ENCODE peak calls at places on chromosomes 13 and 19, in eight cellular contexts. D is Peyer's patch, B is adrenal gland, G is A549, S is cardiac muscle cell, M is ascending aorta, R is fibroblast of lung, W is thoracic aorta. F is an unnamed sample. For H3K4me1, the result is how much of the 10 kb centered on the place peaks cover.

GRCh38 chr13:48782429-48782840 is 128.7 kb downstream of the CYSLTR2 start:
- DNase-seq in D (no peak), B (no peak), G (no peak), S (no peak), M (no peak), R (no peak), W (no peak), F (no peak)

GRCh38 chr19:54462072-54462712 is 1.4 kb downstream of the LENG9 start:
- DNase-seq in D (no peak), B (peak), G (no peak), S (no peak), M (no peak), R (no peak), W (no peak), F (no peak)

GRCh38 chr13:109779074-109779473 is 7.3 kb downstream of the IRS2 start:
- DNase-seq in D (no peak), B (no peak), G (no peak), S (no peak), M (no peak), R (peak), W (no peak), F (no peak)

GRCh38 chr19:12786149-12786870 is 5.0 kb upstream of the JUNB start:
- DNase-seq in D (peak), B (peak), G (no peak), S (no peak), M (peak), R (no peak), W (no peak), F (peak)

GRCh38 chr19:45070214-45070613 is 6.1 kb downstream of the ZNF296 start:
- DNase-seq in D (no peak), B (no peak), G (no peak), S (no peak), M (no peak), R (no peak), W (no peak), F (no peak)

GRCh38 chr13:40876020-40876738 is 86.8 kb downstream of the SLC25A15 start:
- DNase-seq in D (no peak), B (no peak), G (no peak), S (no peak), M (no peak), R (no peak), W (no peak), F (no peak)

GRCh38 chr19:38655148-38655824 is 7.8 kb downstream of the ACTN4 start:
- DNase-seq in D (no peak), B (no peak), G (no peak), S (no peak), M (no peak), R (peak), W (no peak), F (no peak)

GRCh38 chr13:48631441-48631840 is 22.3 kb upstream of the CYSLTR2 start:
- DNase-seq in D (no peak), B (no peak), G (no peak), S (no peak), M (no peak), R (peak), W (no peak), F (no peak)

GRCh38 chr13:32087955-32088747 is 56.6 kb downstream of the FRY start:
- DNase-seq in D (no peak), B (no peak), G (no peak), S (no peak), M (no peak), R (peak), W (no peak), F (no peak)

GRCh38 chr19:31338069-31338767 is 11.0 kb downstream of the TSHZ3 start:
- DNase-seq in D (no peak), B (peak), G (peak), S (peak), M (no peak), R (peak), W (no peak), F (no peak)

GRCh38 chr19:44675516-44675915 is 4.2 kb downstream of the CEACAM19 start:
- DNase-seq in D (no peak), B (no peak), G (no peak), S (no peak), M (no peak), R (no peak), W (no peak), F (no peak)

GRCh38 chr13:99085139-99085845 is 107.4 kb upstream of the DOCK9 start:
- DNase-seq in D (no peak), B (peak), G (no peak), S (peak), M (no peak), R (no peak), W (no peak), F (no peak)

GRCh38 chr19:37931941-37932655 is 25.1 kb downstream of the SIPA1L3 start:
- DNase-seq in D (peak), B (peak), G (peak), S (peak), M (no peak), R (peak), W (peak), F (peak)

GRCh38 chr19:33000510-33000909 is 28.5 kb downstream of the FAAP24 start:
- DNase-seq in D (no peak), B (no peak), G (no peak), S (no peak), M (no peak), R (no peak), W (no peak), F (no peak)

GRCh38 chr19:35720163-35720524 is 2.3 kb downstream of the KMT2B start:
- DNase-seq in D (no peak), B (no peak), G (no peak), S (no peak), M (no peak), R (no peak), W (no peak), F (peak)

GRCh38 chr13:90950134-90950533 is 397.4 kb upstream of the MIR17HG start:
- DNase-seq in D (no peak), B (no peak), G (no peak), S (no peak), M (no peak), R (no peak), W (no peak), F (no peak)

GRCh38 chr13:81197966-81198365 is 857.0 kb upstream of the SPRY2 start:
- DNase-seq in D (no peak), B (no peak), G (no peak), S (no peak), M (no peak), R (no peak), W (no peak), F (no peak)

GRCh38 chr13:97233499-97233898 is 11.4 kb downstream of the MBNL2 start:
- DNase-seq in D (no peak), B (no peak), G (no peak), S (no peak), M (no peak), R (no peak), W (no peak), F (no peak)

GRCh38 chr19:55117636-55118391 is at the start of gene PPP1R12C:
- DNase-seq in D (peak), B (peak), G (peak), S (peak), M (peak), R (peak), W (peak), F (peak)

GRCh38 chr13:84121456-84121855 is 239.2 kb upstream of the SLITRK1 start:
- DNase-seq in D (no peak), B (no peak), G (no peak), S (peak), M (no peak), R (peak), W (no peak), F (no peak)

GRCh38 chr13:23707674-23708073 is 137.5 kb downstream of the TNFRSF19 start:
- DNase-seq in D (no peak), B (no peak), G (no peak), S (no peak), M (no peak), R (no peak), W (no peak), F (no peak)

GRCh38 chr19:5988520-5989387 is 10.8 kb upstream of the RANBP3 start:
- DNase-seq in D (no peak), B (no peak), G (no peak), S (peak), M (no peak), R (no peak), W (no peak), F (no peak)

GRCh38 chr13:45370922-45371406 is 30.0 kb upstream of the TPT1 start:
- DNase-seq in D (peak), B (peak), G (peak), S (peak), M (no peak), R (peak), W (peak), F (peak)

DNA sequence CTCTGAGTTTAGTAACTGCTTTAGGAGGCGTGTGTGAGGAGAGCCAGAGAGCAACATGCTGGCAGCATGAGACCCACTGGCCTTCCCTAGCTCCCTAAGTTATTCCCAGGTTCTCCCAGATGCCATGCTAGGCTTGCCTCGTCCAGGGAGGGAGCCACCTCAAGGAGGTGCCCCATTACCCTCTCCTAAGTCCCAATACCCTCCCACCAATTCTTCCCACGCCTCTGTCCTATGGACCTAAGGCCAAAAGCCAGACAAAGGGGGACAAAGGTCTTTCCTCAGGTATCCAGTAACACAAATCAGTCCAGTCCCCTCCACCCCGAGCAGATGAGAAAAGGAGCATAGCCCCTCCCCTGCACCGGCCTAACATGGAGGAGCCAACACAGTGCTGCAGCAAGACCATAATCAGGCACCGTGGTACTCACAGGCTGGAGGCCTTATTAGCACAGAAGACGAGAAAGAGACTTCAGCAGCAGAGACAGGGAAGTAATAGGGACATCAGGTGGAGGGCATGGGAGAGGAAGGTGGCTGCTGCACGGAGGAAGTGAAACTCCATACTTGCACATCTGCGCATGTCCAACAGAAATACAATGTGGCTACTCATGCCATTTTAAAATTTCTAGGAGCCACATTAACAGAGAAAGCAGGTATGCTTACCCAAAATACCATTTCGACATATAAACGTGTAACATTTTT is 46.3 kb downstream of the BRD4 start:
- DNase-seq in D (no peak), B (no peak), G (no peak), S (no peak), M (no peak), R (no peak), W (no peak), F (no peak)
- H3K27ac ChIP-seq in D (peak), B (no peak), G (peak), S (peak), M (no peak), R (no peak), W (no peak), F (no peak)

GRCh38 chr13:74214321-74214720 is 80.1 kb upstream of the KLF12 start:
- DNase-seq in D (no peak), B (no peak), G (no peak), S (no peak), M (no peak), R (no peak), W (no peak), F (no peak)

GRCh38 chr13:74219571-74219970 is 85.4 kb upstream of the KLF12 start:
- DNase-seq in D (no peak), B (no peak), G (no peak), S (no peak), M (no peak), R (peak), W (no peak), F (no peak)

GRCh38 chr13:74218291-74218690 is 84.1 kb upstream of the KLF12 start:
- DNase-seq in D (no peak), B (no peak), G (no peak), S (no peak), M (no peak), R (no peak), W (no peak), F (no peak)

GRCh38 chr13:74215420-74215819 is 81.2 kb upstream of the KLF12 start:
- DNase-seq in D (no peak), B (no peak), G (no peak), S (no peak), M (no peak), R (no peak), W (no peak), F (no peak)

DNA sequence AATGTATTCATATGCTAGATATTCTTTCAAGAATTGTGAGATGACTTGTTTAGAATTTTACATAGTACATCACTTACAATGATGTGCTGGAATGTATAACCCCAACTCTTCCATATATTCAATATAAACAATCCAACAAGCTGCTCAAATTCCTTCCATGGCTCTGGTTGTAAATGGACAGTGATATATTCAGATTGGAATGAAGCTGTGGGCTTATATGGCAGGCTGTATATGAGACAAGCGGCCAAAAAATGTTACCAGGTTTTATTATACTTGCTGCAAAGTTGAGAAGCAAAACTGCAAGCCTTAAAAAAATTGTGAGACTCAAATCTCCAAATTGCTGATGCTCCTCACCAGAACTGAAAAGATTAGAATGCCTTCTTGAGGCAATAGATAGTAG is 83.6 kb upstream of the KLF12 start:
- DNase-seq in D (no peak), B (no peak), G (no peak), S (no peak), M (no peak), R (peak), W (no peak), F (no peak)
- TF ChIP-seq CTCF in D (no peak), B (no peak), G (no peak), S (no peak), M (no peak), R (no peak), W (no peak), F (no peak)

GRCh38 chr19:16462757-16463250 is 9.0 kb downstream of the EPS15L1 start:
- DNase-seq in D (no peak), B (peak), G (no peak), S (no peak), M (no peak), R (peak), W (no peak), F (no peak)

GRCh38 chr19:16461630-16462051 is 10.1 kb downstream of the EPS15L1 start:
- DNase-seq in D (no peak), B (no peak), G (no peak), S (no peak), M (no peak), R (no peak), W (no peak), F (no peak)

GRCh38 chr19:16463341-16463990 is 8.3 kb downstream of the EPS15L1 start:
- DNase-seq in D (no peak), B (no peak), G (no peak), S (no peak), M (no peak), R (no peak), W (no peak), F (no peak)

GRCh38 chr19:16465239-16465638 is 6.5 kb downstream of the EPS15L1 start:
- DNase-seq in D (no peak), B (no peak), G (no peak), S (no peak), M (no peak), R (no peak), W (no peak), F (no peak)

DNA sequence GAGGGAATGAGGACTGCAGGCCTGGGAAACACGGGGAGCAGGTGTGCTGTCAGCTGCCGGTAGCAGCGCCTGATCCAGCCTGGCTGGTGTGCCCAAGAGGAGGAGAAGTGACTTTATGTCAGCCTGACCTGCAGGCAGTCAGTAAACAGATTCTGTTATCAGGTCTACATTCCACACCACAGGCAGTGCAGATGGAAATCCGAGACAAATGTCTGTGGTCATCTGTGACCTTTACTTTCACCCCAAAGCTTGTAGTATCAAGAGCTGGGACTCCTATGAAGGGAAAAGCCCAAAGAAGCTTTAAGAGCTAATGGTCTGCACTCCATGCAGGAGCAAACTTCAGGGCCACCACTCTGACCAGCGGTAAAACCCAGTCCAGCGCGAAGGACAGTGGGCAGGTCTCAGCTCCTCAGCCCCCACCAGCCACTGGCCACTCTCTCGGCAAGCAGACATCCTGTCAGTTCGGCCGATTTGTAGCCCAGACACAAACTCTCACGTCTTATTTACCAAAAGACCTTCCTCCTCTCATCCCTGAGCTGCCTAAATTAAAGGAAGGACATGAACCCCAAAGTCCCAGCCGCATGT is 7.7 kb downstream of the EPS15L1 start:
- DNase-seq in D (no peak), B (peak), G (no peak), S (peak), M (no peak), R (peak), W (no peak), F (no peak)
- H3K4me1 ChIP-seq in D (under half), B (under half), G (under half), S (under half), M (under half), R (under half), W (under half), F (under half)

GRCh38 chr13:106503730-106504129 is 31.7 kb downstream of the EFNB2 start:
- DNase-seq in D (no peak), B (no peak), G (no peak), S (no peak), M (no peak), R (peak), W (no peak), F (no peak)
- H3K27ac ChIP-seq in D (no peak), B (no peak), G (no peak), S (no peak), M (peak), R (no peak), W (peak), F (no peak)

GRCh38 chr19:9431475-9431874 is 3.9 kb downstream of the ZNF266 start:
- DNase-seq in D (no peak), B (peak), G (no peak), S (peak), M (no peak), R (no peak), W (no peak), F (no peak)
- TF ChIP-seq CTCF in D (no peak), B (peak), G (no peak), S (peak), M (no peak), R (peak), W (no peak), F (peak)

GRCh38 chr19:791605-792360 is 5.5 kb upstream of the PTBP1 start:
- DNase-seq in D (no peak), B (no peak), G (no peak), S (no peak), M (no peak), R (no peak), W (no peak), F (peak)

GRCh38 chr19:794989-795658 is 2.1 kb upstream of the PTBP1 start:
- DNase-seq in D (no peak), B (no peak), G (no peak), S (no peak), M (no peak), R (no peak), W (no peak), F (peak)

GRCh38 chr19:790971-791604 is 6.2 kb upstream of the PTBP1 start:
- DNase-seq in D (no peak), B (no peak), G (no peak), S (no peak), M (no peak), R (no peak), W (no peak), F (peak)

GRCh38 chr19:793775-794174 is 3.5 kb upstream of the PTBP1 start:
- DNase-seq in D (no peak), B (no peak), G (no peak), S (no peak), M (no peak), R (no peak), W (no peak), F (peak)

GRCh38 chr19:792361-792885 is 4.8 kb upstream of the PTBP1 start:
- DNase-seq in D (no peak), B (no peak), G (no peak), S (no peak), M (no peak), R (no peak), W (no peak), F (peak)
- H3K4me1 ChIP-seq in D (under half), B (under half), G (under half), S (under half), M (under half), R (under half), W (under half), F (under half)

DNA sequence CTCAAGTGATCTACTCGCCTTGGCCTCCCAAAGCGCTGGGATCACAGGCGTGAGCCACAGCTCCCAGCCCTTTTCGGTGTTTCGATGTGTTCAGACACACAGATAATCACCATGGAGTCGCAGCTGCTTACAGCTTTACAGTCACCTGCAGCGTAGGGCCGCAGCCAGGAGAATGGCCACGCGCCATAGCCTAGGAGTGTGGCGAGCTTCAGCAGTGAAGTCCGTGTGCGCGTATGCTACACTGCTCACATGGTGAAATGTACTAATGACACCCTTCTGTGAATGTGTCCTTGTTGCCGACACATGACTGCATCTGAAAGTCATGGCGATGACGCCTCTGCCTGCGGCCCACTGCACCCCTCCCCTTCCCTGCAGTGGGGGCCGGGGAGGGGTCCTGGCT is 23.6 kb downstream of the AP3D1 start:
- DNase-seq in D (no peak), B (no peak), G (no peak), S (no peak), M (no peak), R (no peak), W (no peak), F (no peak)
- H3K27ac ChIP-seq in D (no peak), B (no peak), G (no peak), S (no peak), M (no peak), R (no peak), W (no peak), F (no peak)